ENCODE peak calls at places on chromosomes 16 and 17, in seven cellular contexts. D is heart right ventricle, Z is OCI-LY7, C is BJ, P is ascending aorta, S is right atrium auricular region, J is fibroblast of pulmonary artery. L is an unnamed sample.

GRCh38 chr17:77838748-77839147 is 119.8 kb upstream of the TNRC6C start:
- DNase-seq in S (no peak), J (no peak), Z (no peak), P (no peak), D (no peak), C (no peak), L (no peak)

GRCh38 chr17:60887607-60888028 is 210.0 kb downstream of the BCAS3 start:
- DNase-seq in Z (no peak), D (no peak), P (no peak), S (no peak), C (no peak), J (no peak), L (no peak)

GRCh38 chr17:75450270-75450669 is 6.2 kb upstream of the TMEM94 start:
- DNase-seq in D (no peak), Z (no peak), S (no peak), J (no peak), P (no peak), C (no peak), L (no peak)

GRCh38 chr17:54891176-54891821 is 9.4 kb upstream of the TOM1L1 start:
- DNase-seq in P (no peak), S (no peak), Z (peak), J (peak), D (no peak), C (peak), L (peak)

GRCh38 chr16:57623251-57624043 is 5.0 kb upstream of the ADGRG1 start:
- DNase-seq in P (no peak), C (no peak), D (no peak), S (no peak), Z (no peak), J (peak), L (no peak)

GRCh38 chr16:85126383-85126730 is 14.1 kb upstream of the CIBAR2 start:
- DNase-seq in P (no peak), C (no peak), J (no peak), Z (no peak), S (no peak), D (no peak), L (no peak)

GRCh38 chr17:19533718-19534561 is at the start of gene SLC47A1:
- DNase-seq in S (no peak), Z (no peak), J (peak), C (no peak), D (peak), P (peak), L (no peak)

GRCh38 chr17:5897320-5897911 is 172.8 kb upstream of the WSCD1 start:
- DNase-seq in J (no peak), D (no peak), P (no peak), C (no peak), S (no peak), Z (no peak), L (peak)

GRCh38 chr16:71626018-71626857 is at the start of gene MARVELD3:
- DNase-seq in D (peak), J (no peak), C (no peak), Z (no peak), S (no peak), P (peak), L (no peak)

GRCh38 chr17:78484300-78485159 is 92.7 kb downstream of the DNAH17 start:
- DNase-seq in S (no peak), D (no peak), J (no peak), P (no peak), Z (peak), C (no peak), L (peak)

GRCh38 chr16:80938035-80938927 is 68.4 kb downstream of the CMC2 start:
- DNase-seq in C (peak), D (no peak), S (peak), Z (no peak), P (peak), J (peak), L (no peak)

GRCh38 chr17:41455236-41455635 is 11.9 kb downstream of the KRT32 start:
- DNase-seq in S (no peak), J (peak), Z (no peak), C (no peak), P (no peak), D (no peak), L (no peak)

GRCh38 chr17:35371934-35372333 is 1.5 kb downstream of the SLFN11 start:
- DNase-seq in P (no peak), J (no peak), S (no peak), Z (no peak), C (no peak), D (no peak), L (no peak)

GRCh38 chr17:879546-879945 is 97.4 kb downstream of the MRM3 start:
- DNase-seq in P (peak), J (peak), S (peak), C (no peak), D (peak), Z (peak), L (peak)

GRCh38 chr17:55348749-55349354 is 72.8 kb downstream of the MMD start:
- DNase-seq in S (peak), P (peak), J (peak), D (peak), Z (peak), C (no peak), L (peak)

GRCh38 chr17:45740553-45741330 is 43.4 kb upstream of the CRHR1 start:
- DNase-seq in S (no peak), D (no peak), Z (peak), P (no peak), J (peak), C (no peak), L (peak)

GRCh38 chr17:29760771-29761682 is 138.3 kb upstream of the CORO6 start:
- DNase-seq in P (peak), D (peak), J (peak), Z (peak), S (peak), C (peak), L (peak)

GRCh38 chr16:81185416-81185815 is 53.1 kb upstream of the BCO1 start:
- DNase-seq in C (no peak), D (no peak), J (no peak), P (no peak), S (no peak), Z (no peak), L (no peak)

GRCh38 chr17:1764274-1764673 is 2.4 kb downstream of the SERPINF1 start:
- DNase-seq in J (peak), P (peak), C (peak), S (peak), D (peak), Z (no peak), L (peak)

GRCh38 chr16:85136213-85136704 is 24.0 kb upstream of the CIBAR2 start:
- DNase-seq in D (peak), Z (peak), J (no peak), P (no peak), S (no peak), C (no peak), L (no peak)

GRCh38 chr16:50573947-50574751 is 26.0 kb downstream of the NKD1 start:
- DNase-seq in J (no peak), C (no peak), P (peak), Z (no peak), S (no peak), D (peak), L (no peak)

GRCh38 chr17:78365561-78366108 is 5.8 kb upstream of the SOCS3 start:
- DNase-seq in Z (no peak), C (no peak), D (no peak), S (no peak), P (no peak), J (no peak), L (no peak)

GRCh38 chr17:68204736-68205135 is 43.1 kb upstream of the AMZ2 start:
- DNase-seq in Z (peak), J (no peak), C (no peak), D (peak), P (no peak), S (no peak), L (no peak)

GRCh38 chr17:74601944-74602572 is 10.0 kb upstream of the CD300LD start:
- DNase-seq in S (no peak), J (peak), C (no peak), P (no peak), Z (peak), D (no peak), L (no peak)

GRCh38 chr16:72474511-72475123 is 302.7 kb upstream of the PMFBP1 start:
- DNase-seq in S (no peak), D (no peak), C (peak), P (no peak), J (peak), Z (no peak), L (peak)

GRCh38 chr16:60558936-60559335 is 1477.3 kb downstream of the CDH8 start:
- DNase-seq in J (no peak), D (no peak), P (no peak), Z (no peak), C (no peak), S (no peak), L (no peak)

GRCh38 chr16:67945392-67945933 is 1.5 kb upstream of the LCAT start:
- DNase-seq in S (no peak), J (no peak), Z (no peak), C (no peak), P (no peak), D (no peak), L (no peak)

GRCh38 chr17:82978765-82979349 is 100.6 kb upstream of the METRNL start:
- DNase-seq in J (no peak), Z (no peak), C (no peak), S (no peak), D (no peak), P (no peak), L (peak)

GRCh38 chr16:56478228-56479049 is 27.1 kb downstream of the OGFOD1 start:
- DNase-seq in Z (no peak), D (no peak), S (no peak), P (no peak), J (no peak), C (no peak), L (no peak)

GRCh38 chr16:15482748-15483118 is 48.3 kb downstream of the BMERB1 start:
- DNase-seq in C (no peak), Z (no peak), D (no peak), S (no peak), J (no peak), P (no peak), L (no peak)

GRCh38 chr17:75615301-75615700 is 17.9 kb upstream of the SMIM5 start:
- DNase-seq in J (no peak), S (no peak), C (no peak), Z (no peak), P (no peak), D (no peak), L (no peak)

GRCh38 chr16:12298285-12298684 is 321.8 kb downstream of the SNX29 start:
- DNase-seq in D (no peak), J (no peak), Z (no peak), C (no peak), P (no peak), S (no peak), L (no peak)

GRCh38 chr16:17989255-17989654 is 347.3 kb downstream of the NPIPA8 start:
- DNase-seq in J (no peak), S (no peak), D (no peak), C (no peak), P (no peak), Z (no peak), L (no peak)

GRCh38 chr16:54325616-54326265 is 39.2 kb upstream of the IRX3 start:
- DNase-seq in Z (no peak), P (no peak), S (no peak), J (no peak), D (no peak), C (no peak), L (no peak)

GRCh38 chr17:67121317-67121887 is 77.0 kb downstream of the CACNG1 start:
- DNase-seq in Z (no peak), C (no peak), P (no peak), J (no peak), D (no peak), S (no peak), L (no peak)
- H3K4me3 ChIP-seq in Z (no peak), C (no peak), P (no peak), J (no peak), D (no peak), S (no peak), L (no peak)

DNA sequence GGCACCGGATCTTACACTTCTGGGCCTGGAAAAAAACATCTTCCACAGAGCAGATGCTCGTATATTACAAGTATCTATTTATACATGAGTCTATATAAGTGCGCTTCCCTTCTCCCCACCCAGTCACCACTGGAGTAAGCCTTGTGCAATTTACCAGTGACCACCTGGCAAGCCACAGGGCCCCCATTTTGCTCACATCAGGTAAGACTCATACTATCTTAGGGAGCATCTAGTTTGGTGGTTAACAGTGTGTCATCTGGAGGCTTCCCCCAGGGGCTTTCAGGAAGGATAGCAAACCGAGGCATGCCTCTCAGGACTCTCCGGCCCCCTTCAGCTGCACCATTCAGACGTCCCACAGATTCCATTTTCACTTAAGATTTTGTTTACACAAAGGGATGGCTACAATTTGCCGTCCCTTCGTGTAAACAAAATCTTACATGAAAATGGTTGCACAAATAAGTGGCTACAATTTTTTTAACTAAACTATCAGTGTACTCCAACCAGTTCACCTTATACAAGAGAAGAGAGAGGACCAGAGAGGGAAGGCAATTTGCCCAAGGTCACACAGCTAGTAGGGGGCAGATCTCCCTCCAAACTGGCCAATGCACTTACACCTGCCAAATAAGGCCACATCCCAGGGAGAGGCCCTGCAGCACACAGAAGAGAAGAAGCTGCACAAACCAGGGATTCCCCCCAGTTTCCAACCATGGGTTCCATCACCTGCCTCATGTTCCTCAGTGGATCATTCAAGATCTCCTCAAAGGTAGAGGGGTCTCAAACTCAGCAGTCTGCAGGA is 349.7 kb downstream of the SOX9 start:
- DNase-seq in C (no peak), S (no peak), P (no peak), Z (no peak), D (no peak), J (no peak), L (no peak)
- H3K4me3 ChIP-seq in C (no peak), S (no peak), P (no peak), Z (no peak), D (no peak), J (no peak), L (no peak)

GRCh38 chr17:15454328-15454727 is 13.1 kb downstream of the CDRT4 start:
- DNase-seq in P (no peak), S (no peak), Z (no peak), C (no peak), J (no peak), D (no peak), L (no peak)

GRCh38 chr17:15457723-15458094 is 9.7 kb downstream of the CDRT4 start:
- DNase-seq in D (no peak), S (no peak), J (no peak), Z (no peak), C (no peak), P (no peak), L (no peak)

GRCh38 chr17:15456972-15457722 is 10.3 kb downstream of the CDRT4 start:
- DNase-seq in C (peak), Z (no peak), J (peak), D (peak), P (peak), S (peak), L (peak)

GRCh38 chr17:15453782-15454181 is 13.6 kb downstream of the CDRT4 start:
- DNase-seq in P (no peak), C (no peak), J (no peak), Z (no peak), D (no peak), S (no peak), L (no peak)

GRCh38 chr17:15456486-15456885 is 10.9 kb downstream of the CDRT4 start:
- DNase-seq in Z (no peak), S (peak), D (no peak), P (no peak), J (no peak), C (no peak), L (no peak)
- H3K4me3 ChIP-seq in Z (no peak), S (no peak), D (no peak), P (no peak), J (no peak), C (no peak), L (no peak)

GRCh38 chr16:4426021-4426684 is 485 bp downstream of the DNAJA3 start:
- DNase-seq in Z (peak), D (no peak), P (no peak), C (no peak), J (no peak), S (no peak), L (peak)
- H3K4me3 ChIP-seq in Z (peak), D (peak), P (peak), C (peak), J (peak), S (peak), L (peak)

GRCh38 chr16:76222853-76223252 is 54.3 kb upstream of the CNTNAP4 start:
- DNase-seq in S (no peak), J (no peak), Z (no peak), C (no peak), P (no peak), D (no peak), L (no peak)

GRCh38 chr16:76222087-76222486 is 55.1 kb upstream of the CNTNAP4 start:
- DNase-seq in C (no peak), D (no peak), Z (no peak), J (no peak), S (no peak), P (no peak), L (no peak)

GRCh38 chr16:76228546-76229146 is 48.6 kb upstream of the CNTNAP4 start:
- DNase-seq in S (no peak), D (no peak), Z (no peak), C (no peak), P (no peak), J (no peak), L (no peak)

GRCh38 chr16:76226481-76226880 is 50.7 kb upstream of the CNTNAP4 start:
- DNase-seq in J (no peak), D (no peak), P (no peak), C (no peak), Z (no peak), S (no peak), L (no peak)

GRCh38 chr16:76226011-76226410 is 51.2 kb upstream of the CNTNAP4 start:
- DNase-seq in P (no peak), C (no peak), D (no peak), J (no peak), S (no peak), Z (no peak), L (no peak)
- H3K4me3 ChIP-seq in P (no peak), C (no peak), D (no peak), J (no peak), S (no peak), Z (no peak), L (no peak)

GRCh38 chr16:2691491-2692248 is 9.3 kb downstream of the KCTD5 start:
- DNase-seq in J (no peak), C (no peak), Z (no peak), P (no peak), S (no peak), D (peak), L (no peak)
- H3K4me3 ChIP-seq in J (no peak), C (no peak), Z (no peak), P (no peak), S (no peak), D (peak), L (no peak)

GRCh38 chr17:27479838-27480237 is 23.6 kb downstream of the KSR1 start:
- DNase-seq in J (no peak), S (no peak), P (no peak), Z (no peak), C (no peak), D (no peak), L (no peak)
- H3K4me3 ChIP-seq in J (no peak), S (no peak), P (no peak), Z (no peak), C (no peak), D (no peak), L (no peak)